ENCODE peak calls at places on chromosomes 12 and 14, in seven cellular contexts. One of them, this sample, is unnamed.

GRCh38 chr12:91852646-91853045 is 293.0 kb downstream of the BTG1 start:
- DNase-seq in Calu3: no peak
- DNase-seq in fibroblast of the conjunctiva: no peak
- DNase-seq in NCI-H345: no peak
- DNase-seq in iris pigment epithelial cell: peak
- DNase-seq in hypothalamus: no peak
- DNase-seq in cardiac septum: no peak
- DNase-seq in this sample: no peak

GRCh38 chr12:49644620-49644994 is 21.2 kb downstream of the PRPF40B start:
- DNase-seq in Calu3: peak
- DNase-seq in fibroblast of the conjunctiva: peak
- DNase-seq in NCI-H345: peak
- DNase-seq in iris pigment epithelial cell: peak
- DNase-seq in hypothalamus: peak
- DNase-seq in cardiac septum: peak
- DNase-seq in this sample: no peak

GRCh38 chr14:64234877-64235651 is 59.1 kb downstream of the ESR2 start:
- DNase-seq in Calu3: no peak
- DNase-seq in fibroblast of the conjunctiva: no peak
- DNase-seq in NCI-H345: peak
- DNase-seq in iris pigment epithelial cell: peak
- DNase-seq in hypothalamus: no peak
- DNase-seq in cardiac septum: no peak
- DNase-seq in this sample: peak

GRCh38 chr14:71733210-71733883 is 198.9 kb upstream of the RGS6 start:
- DNase-seq in Calu3: no peak
- DNase-seq in fibroblast of the conjunctiva: peak
- DNase-seq in NCI-H345: no peak
- DNase-seq in iris pigment epithelial cell: peak
- DNase-seq in hypothalamus: no peak
- DNase-seq in cardiac septum: no peak
- DNase-seq in this sample: peak

GRCh38 chr14:102138935-102139247 is 806 bp upstream of the WDR20 start:
- DNase-seq in Calu3: no peak
- DNase-seq in fibroblast of the conjunctiva: no peak
- DNase-seq in NCI-H345: peak
- DNase-seq in iris pigment epithelial cell: no peak
- DNase-seq in hypothalamus: no peak
- DNase-seq in cardiac septum: no peak
- DNase-seq in this sample: no peak

GRCh38 chr12:117273091-117273490 is 82.8 kb upstream of the FBXO21 start:
- DNase-seq in Calu3: no peak
- DNase-seq in fibroblast of the conjunctiva: no peak
- DNase-seq in NCI-H345: no peak
- DNase-seq in iris pigment epithelial cell: no peak
- DNase-seq in hypothalamus: no peak
- DNase-seq in cardiac septum: no peak
- DNase-seq in this sample: no peak

GRCh38 chr12:48972213-48973021 is 882 bp upstream of the WNT10B start:
- DNase-seq in Calu3: no peak
- DNase-seq in fibroblast of the conjunctiva: no peak
- DNase-seq in NCI-H345: no peak
- DNase-seq in iris pigment epithelial cell: no peak
- DNase-seq in hypothalamus: no peak
- DNase-seq in cardiac septum: peak
- DNase-seq in this sample: peak

GRCh38 chr14:37968664-37969225 is 239.0 kb upstream of the SSTR1 start:
- DNase-seq in Calu3: no peak
- DNase-seq in fibroblast of the conjunctiva: no peak
- DNase-seq in NCI-H345: no peak
- DNase-seq in iris pigment epithelial cell: no peak
- DNase-seq in hypothalamus: no peak
- DNase-seq in cardiac septum: no peak
- DNase-seq in this sample: no peak

GRCh38 chr12:96434107-96434506 is 33.9 kb upstream of the CDK17 start:
- DNase-seq in Calu3: no peak
- DNase-seq in fibroblast of the conjunctiva: peak
- DNase-seq in NCI-H345: no peak
- DNase-seq in iris pigment epithelial cell: peak
- DNase-seq in hypothalamus: no peak
- DNase-seq in cardiac septum: no peak
- DNase-seq in this sample: peak

GRCh38 chr14:102504951-102505600 is 4.5 kb downstream of the ANKRD9 start:
- DNase-seq in Calu3: no peak
- DNase-seq in fibroblast of the conjunctiva: no peak
- DNase-seq in NCI-H345: no peak
- DNase-seq in iris pigment epithelial cell: no peak
- DNase-seq in hypothalamus: no peak
- DNase-seq in cardiac septum: no peak
- DNase-seq in this sample: no peak

GRCh38 chr12:73935817-73936216 is 601.8 kb upstream of the ATXN7L3B start:
- DNase-seq in Calu3: peak
- DNase-seq in fibroblast of the conjunctiva: no peak
- DNase-seq in NCI-H345: peak
- DNase-seq in iris pigment epithelial cell: peak
- DNase-seq in hypothalamus: no peak
- DNase-seq in cardiac septum: no peak
- DNase-seq in this sample: no peak

GRCh38 chr14:104319489-104320241 is 181.3 kb downstream of the KIF26A start:
- DNase-seq in Calu3: no peak
- DNase-seq in fibroblast of the conjunctiva: no peak
- DNase-seq in NCI-H345: no peak
- DNase-seq in iris pigment epithelial cell: no peak
- DNase-seq in hypothalamus: no peak
- DNase-seq in cardiac septum: peak
- DNase-seq in this sample: no peak

GRCh38 chr12:106282457-106283097 is 20.0 kb upstream of the TCP11L2 start:
- DNase-seq in Calu3: peak
- DNase-seq in fibroblast of the conjunctiva: peak
- DNase-seq in NCI-H345: peak
- DNase-seq in iris pigment epithelial cell: peak
- DNase-seq in hypothalamus: no peak
- DNase-seq in cardiac septum: peak
- DNase-seq in this sample: no peak

GRCh38 chr12:58419905-58420304 is 478.5 kb downstream of the ATP23 start:
- DNase-seq in Calu3: no peak
- DNase-seq in fibroblast of the conjunctiva: no peak
- DNase-seq in NCI-H345: no peak
- DNase-seq in iris pigment epithelial cell: peak
- DNase-seq in hypothalamus: no peak
- DNase-seq in cardiac septum: no peak
- DNase-seq in this sample: peak

GRCh38 chr12:102958830-102959176 is 1.3 kb downstream of the ASCL1 start:
- DNase-seq in Calu3: no peak
- DNase-seq in fibroblast of the conjunctiva: no peak
- DNase-seq in NCI-H345: no peak
- DNase-seq in iris pigment epithelial cell: no peak
- DNase-seq in hypothalamus: no peak
- DNase-seq in cardiac septum: no peak
- DNase-seq in this sample: no peak

GRCh38 chr14:37131205-37131604 is 41.2 kb downstream of the SLC25A21 start:
- DNase-seq in Calu3: no peak
- DNase-seq in fibroblast of the conjunctiva: no peak
- DNase-seq in NCI-H345: no peak
- DNase-seq in iris pigment epithelial cell: no peak
- DNase-seq in hypothalamus: no peak
- DNase-seq in cardiac septum: no peak
- DNase-seq in this sample: no peak

GRCh38 chr14:101992708-101993107 is 28.3 kb downstream of the DYNC1H1 start:
- DNase-seq in Calu3: no peak
- DNase-seq in fibroblast of the conjunctiva: no peak
- DNase-seq in NCI-H345: no peak
- DNase-seq in iris pigment epithelial cell: no peak
- DNase-seq in hypothalamus: no peak
- DNase-seq in cardiac septum: no peak
- DNase-seq in this sample: no peak

GRCh38 chr12:46430340-46430948 is 57.9 kb upstream of the SLC38A2 start:
- DNase-seq in Calu3: peak
- DNase-seq in fibroblast of the conjunctiva: peak
- DNase-seq in NCI-H345: no peak
- DNase-seq in iris pigment epithelial cell: peak
- DNase-seq in hypothalamus: no peak
- DNase-seq in cardiac septum: no peak
- DNase-seq in this sample: peak

GRCh38 chr12:24198070-24198469 is 248.6 kb upstream of the SOX5 start:
- DNase-seq in Calu3: no peak
- DNase-seq in fibroblast of the conjunctiva: no peak
- DNase-seq in NCI-H345: no peak
- DNase-seq in iris pigment epithelial cell: peak
- DNase-seq in hypothalamus: no peak
- DNase-seq in cardiac septum: no peak
- DNase-seq in this sample: peak

GRCh38 chr12:32002848-32003493 is 43.8 kb downstream of the RESF1 start:
- DNase-seq in Calu3: no peak
- DNase-seq in fibroblast of the conjunctiva: peak
- DNase-seq in NCI-H345: no peak
- DNase-seq in iris pigment epithelial cell: peak
- DNase-seq in hypothalamus: no peak
- DNase-seq in cardiac septum: no peak
- DNase-seq in this sample: peak

GRCh38 chr12:55722948-55723347 is 2.8 kb downstream of the RDH5 start:
- DNase-seq in Calu3: no peak
- DNase-seq in fibroblast of the conjunctiva: no peak
- DNase-seq in NCI-H345: no peak
- DNase-seq in iris pigment epithelial cell: no peak
- DNase-seq in hypothalamus: no peak
- DNase-seq in cardiac septum: no peak
- DNase-seq in this sample: no peak

GRCh38 chr12:98738539-98738938 is 93.4 kb downstream of the APAF1 start:
- DNase-seq in Calu3: no peak
- DNase-seq in fibroblast of the conjunctiva: no peak
- DNase-seq in NCI-H345: no peak
- DNase-seq in iris pigment epithelial cell: no peak
- DNase-seq in hypothalamus: no peak
- DNase-seq in cardiac septum: no peak
- DNase-seq in this sample: no peak

This sample was measured in astrocyte.